ENCODE peak calls at places on chromosomes 1 and 21, in eight cellular contexts. One of them, this sample, is unnamed.

GRCh38 chr1:225844236-225845061 is 34.5 kb downstream of the EPHX1 start:
- DNase-seq in stimulated activated CD8-positive, alpha-beta memory T cell treated with anti-CD3 and anti-CD28 coated beads, Interleukin-4, amount 100 ng/mL, for 4 hours: no peak
- DNase-seq in anterior cingulate cortex: no peak
- DNase-seq in GM23248: no peak
- DNase-seq in stimulated activated CD4-positive, alpha-beta T cell treated with anti-CD3 and anti-CD28 coated beads, Interleukin-4, amount 100 ng/mL, for 48 hours: no peak
- DNase-seq in IMR-90: no peak
- DNase-seq in HCT116: no peak
- DNase-seq in fibroblast of the conjunctiva: no peak
- DNase-seq in this sample: no peak

GRCh38 chr1:17661546-17662157 is 93.5 kb upstream of the ACTL8 start:
- DNase-seq in IMR-90: peak
- DNase-seq in HCT116: peak
- DNase-seq in stimulated activated CD8-positive, alpha-beta memory T cell treated with anti-CD3 and anti-CD28 coated beads, Interleukin-4, amount 100 ng/mL, for 4 hours: no peak
- DNase-seq in GM23248: peak
- DNase-seq in anterior cingulate cortex: peak
- DNase-seq in fibroblast of the conjunctiva: peak
- DNase-seq in stimulated activated CD4-positive, alpha-beta T cell treated with anti-CD3 and anti-CD28 coated beads, Interleukin-4, amount 100 ng/mL, for 48 hours: peak
- DNase-seq in this sample: peak

GRCh38 chr1:228837817-228838716 is 102.8 kb downstream of the RHOU start:
- DNase-seq in HCT116: peak
- DNase-seq in stimulated activated CD8-positive, alpha-beta memory T cell treated with anti-CD3 and anti-CD28 coated beads, Interleukin-4, amount 100 ng/mL, for 4 hours: no peak
- DNase-seq in IMR-90: peak
- DNase-seq in GM23248: peak
- DNase-seq in fibroblast of the conjunctiva: peak
- DNase-seq in anterior cingulate cortex: no peak
- DNase-seq in stimulated activated CD4-positive, alpha-beta T cell treated with anti-CD3 and anti-CD28 coated beads, Interleukin-4, amount 100 ng/mL, for 48 hours: no peak
- DNase-seq in this sample: no peak

GRCh38 chr1:236051107-236051885 is 13.6 kb downstream of the NID1 start:
- DNase-seq in anterior cingulate cortex: no peak
- DNase-seq in GM23248: peak
- DNase-seq in stimulated activated CD4-positive, alpha-beta T cell treated with anti-CD3 and anti-CD28 coated beads, Interleukin-4, amount 100 ng/mL, for 48 hours: no peak
- DNase-seq in stimulated activated CD8-positive, alpha-beta memory T cell treated with anti-CD3 and anti-CD28 coated beads, Interleukin-4, amount 100 ng/mL, for 4 hours: no peak
- DNase-seq in HCT116: no peak
- DNase-seq in fibroblast of the conjunctiva: no peak
- DNase-seq in IMR-90: peak
- DNase-seq in this sample: no peak

GRCh38 chr1:23567629-23567995 is 8.3 kb upstream of the ID3 start:
- DNase-seq in stimulated activated CD8-positive, alpha-beta memory T cell treated with anti-CD3 and anti-CD28 coated beads, Interleukin-4, amount 100 ng/mL, for 4 hours: no peak
- DNase-seq in HCT116: no peak
- DNase-seq in GM23248: no peak
- DNase-seq in IMR-90: no peak
- DNase-seq in stimulated activated CD4-positive, alpha-beta T cell treated with anti-CD3 and anti-CD28 coated beads, Interleukin-4, amount 100 ng/mL, for 48 hours: no peak
- DNase-seq in fibroblast of the conjunctiva: no peak
- DNase-seq in anterior cingulate cortex: no peak
- DNase-seq in this sample: no peak

GRCh38 chr1:84758968-84759491 is 68.8 kb upstream of the SSX2IP start:
- DNase-seq in IMR-90: peak
- DNase-seq in GM23248: peak
- DNase-seq in anterior cingulate cortex: peak
- DNase-seq in fibroblast of the conjunctiva: no peak
- DNase-seq in HCT116: no peak
- DNase-seq in stimulated activated CD8-positive, alpha-beta memory T cell treated with anti-CD3 and anti-CD28 coated beads, Interleukin-4, amount 100 ng/mL, for 4 hours: no peak
- DNase-seq in stimulated activated CD4-positive, alpha-beta T cell treated with anti-CD3 and anti-CD28 coated beads, Interleukin-4, amount 100 ng/mL, for 48 hours: no peak
- DNase-seq in this sample: no peak

GRCh38 chr21:45615145-45615711 is 28.3 kb upstream of the PCBP3 start:
- DNase-seq in stimulated activated CD8-positive, alpha-beta memory T cell treated with anti-CD3 and anti-CD28 coated beads, Interleukin-4, amount 100 ng/mL, for 4 hours: peak
- DNase-seq in IMR-90: peak
- DNase-seq in fibroblast of the conjunctiva: no peak
- DNase-seq in anterior cingulate cortex: no peak
- DNase-seq in GM23248: peak
- DNase-seq in stimulated activated CD4-positive, alpha-beta T cell treated with anti-CD3 and anti-CD28 coated beads, Interleukin-4, amount 100 ng/mL, for 48 hours: peak
- DNase-seq in HCT116: no peak
- DNase-seq in this sample: peak

GRCh38 chr1:192170196-192170984 is 12.1 kb downstream of the RGS18 start:
- DNase-seq in stimulated activated CD8-positive, alpha-beta memory T cell treated with anti-CD3 and anti-CD28 coated beads, Interleukin-4, amount 100 ng/mL, for 4 hours: no peak
- DNase-seq in IMR-90: peak
- DNase-seq in HCT116: no peak
- DNase-seq in GM23248: no peak
- DNase-seq in fibroblast of the conjunctiva: no peak
- DNase-seq in anterior cingulate cortex: no peak
- DNase-seq in stimulated activated CD4-positive, alpha-beta T cell treated with anti-CD3 and anti-CD28 coated beads, Interleukin-4, amount 100 ng/mL, for 48 hours: no peak
- DNase-seq in this sample: no peak

GRCh38 chr1:20083178-20083944 is 13.4 kb downstream of the PLA2G5 start:
- DNase-seq in GM23248: no peak
- DNase-seq in fibroblast of the conjunctiva: no peak
- DNase-seq in HCT116: no peak
- DNase-seq in stimulated activated CD8-positive, alpha-beta memory T cell treated with anti-CD3 and anti-CD28 coated beads, Interleukin-4, amount 100 ng/mL, for 4 hours: no peak
- DNase-seq in anterior cingulate cortex: no peak
- DNase-seq in IMR-90: no peak
- DNase-seq in stimulated activated CD4-positive, alpha-beta T cell treated with anti-CD3 and anti-CD28 coated beads, Interleukin-4, amount 100 ng/mL, for 48 hours: no peak
- DNase-seq in this sample: no peak

GRCh38 chr1:165117482-165117881 is 239.0 kb downstream of the LMX1A start:
- DNase-seq in stimulated activated CD4-positive, alpha-beta T cell treated with anti-CD3 and anti-CD28 coated beads, Interleukin-4, amount 100 ng/mL, for 48 hours: no peak
- DNase-seq in GM23248: no peak
- DNase-seq in HCT116: no peak
- DNase-seq in IMR-90: no peak
- DNase-seq in stimulated activated CD8-positive, alpha-beta memory T cell treated with anti-CD3 and anti-CD28 coated beads, Interleukin-4, amount 100 ng/mL, for 4 hours: no peak
- DNase-seq in fibroblast of the conjunctiva: no peak
- DNase-seq in anterior cingulate cortex: no peak
- DNase-seq in this sample: no peak

GRCh38 chr1:179742717-179743678 is at the start of gene FAM163A:
- DNase-seq in stimulated activated CD8-positive, alpha-beta memory T cell treated with anti-CD3 and anti-CD28 coated beads, Interleukin-4, amount 100 ng/mL, for 4 hours: no peak
- DNase-seq in fibroblast of the conjunctiva: no peak
- DNase-seq in GM23248: no peak
- DNase-seq in anterior cingulate cortex: no peak
- DNase-seq in stimulated activated CD4-positive, alpha-beta T cell treated with anti-CD3 and anti-CD28 coated beads, Interleukin-4, amount 100 ng/mL, for 48 hours: no peak
- DNase-seq in IMR-90: no peak
- DNase-seq in HCT116: no peak
- DNase-seq in this sample: no peak

GRCh38 chr21:25578070-25578961 is 29.0 kb downstream of the MRPL39 start:
- DNase-seq in fibroblast of the conjunctiva: no peak
- DNase-seq in stimulated activated CD8-positive, alpha-beta memory T cell treated with anti-CD3 and anti-CD28 coated beads, Interleukin-4, amount 100 ng/mL, for 4 hours: no peak
- DNase-seq in stimulated activated CD4-positive, alpha-beta T cell treated with anti-CD3 and anti-CD28 coated beads, Interleukin-4, amount 100 ng/mL, for 48 hours: peak
- DNase-seq in anterior cingulate cortex: no peak
- DNase-seq in HCT116: no peak
- DNase-seq in IMR-90: peak
- DNase-seq in GM23248: no peak
- DNase-seq in this sample: no peak

GRCh38 chr21:38249879-38250278 is 6.9 kb upstream of the KCNJ15 start:
- DNase-seq in IMR-90: no peak
- DNase-seq in HCT116: no peak
- DNase-seq in GM23248: no peak
- DNase-seq in stimulated activated CD4-positive, alpha-beta T cell treated with anti-CD3 and anti-CD28 coated beads, Interleukin-4, amount 100 ng/mL, for 48 hours: no peak
- DNase-seq in stimulated activated CD8-positive, alpha-beta memory T cell treated with anti-CD3 and anti-CD28 coated beads, Interleukin-4, amount 100 ng/mL, for 4 hours: no peak
- DNase-seq in anterior cingulate cortex: no peak
- DNase-seq in fibroblast of the conjunctiva: no peak
- DNase-seq in this sample: no peak

GRCh38 chr1:51969038-51969705 is 21.3 kb downstream of the RAB3B start:
- DNase-seq in GM23248: peak
- DNase-seq in anterior cingulate cortex: no peak
- DNase-seq in IMR-90: peak
- DNase-seq in fibroblast of the conjunctiva: peak
- DNase-seq in stimulated activated CD8-positive, alpha-beta memory T cell treated with anti-CD3 and anti-CD28 coated beads, Interleukin-4, amount 100 ng/mL, for 4 hours: no peak
- DNase-seq in stimulated activated CD4-positive, alpha-beta T cell treated with anti-CD3 and anti-CD28 coated beads, Interleukin-4, amount 100 ng/mL, for 48 hours: no peak
- DNase-seq in HCT116: no peak
- DNase-seq in this sample: no peak

This sample was measured in effector CD8-positive, alpha-beta T cell.